ENCODE peak calls at places on chromosomes 11 and 22, in seven cellular contexts. Z is fibroblast of lung, N is fibroblast of pulmonary artery, P is B cell, E is heart right ventricle, A is lower leg skin, U is cardiac fibroblast. C is an unnamed sample.

GRCh38 chr11:6210274-6210955 is 5.1 kb downstream of the C11orf42 start:
- DNase-seq in P (no peak), A (no peak), N (no peak), E (no peak), Z (peak), U (no peak), C (no peak)

GRCh38 chr22:23220485-23221350 is 40.4 kb downstream of the BCR start:
- DNase-seq in Z (peak), A (no peak), P (peak), U (peak), N (peak), E (no peak), C (no peak)

GRCh38 chr22:36692280-36692679 is 11.3 kb downstream of the CACNG2 start:
- DNase-seq in A (no peak), P (no peak), Z (no peak), E (no peak), N (no peak), U (no peak), C (no peak)

GRCh38 chr11:37571248-37571647 is 973.2 kb upstream of the RAG2 start:
- DNase-seq in A (no peak), E (no peak), P (no peak), N (no peak), U (no peak), Z (peak), C (no peak)

GRCh38 chr22:46504586-46504985 is 32.8 kb downstream of the CELSR1 start:
- DNase-seq in A (no peak), Z (peak), N (no peak), U (no peak), P (no peak), E (no peak), C (no peak)

GRCh38 chr11:94243571-94244229 is 60.7 kb upstream of the IZUMO1R start:
- DNase-seq in Z (peak), A (no peak), N (no peak), U (no peak), E (no peak), P (no peak), C (no peak)

GRCh38 chr22:47386812-47387510 is 624.5 kb downstream of the TBC1D22A start:
- DNase-seq in Z (no peak), P (no peak), U (no peak), E (no peak), N (no peak), A (no peak), C (no peak)

GRCh38 chr22:46303347-46303965 is 6.8 kb downstream of the GTSE1 start:
- DNase-seq in Z (peak), N (no peak), P (no peak), A (no peak), U (peak), E (no peak), C (no peak)

GRCh38 chr11:116545912-116546311 is 226.9 kb downstream of the BUD13 start:
- DNase-seq in E (no peak), Z (no peak), U (no peak), A (no peak), P (no peak), N (no peak), C (no peak)

GRCh38 chr22:24060375-24060788 is 49.3 kb downstream of the CABIN1 start:
- DNase-seq in E (peak), N (peak), A (peak), U (peak), P (no peak), Z (peak), C (no peak)

DNA sequence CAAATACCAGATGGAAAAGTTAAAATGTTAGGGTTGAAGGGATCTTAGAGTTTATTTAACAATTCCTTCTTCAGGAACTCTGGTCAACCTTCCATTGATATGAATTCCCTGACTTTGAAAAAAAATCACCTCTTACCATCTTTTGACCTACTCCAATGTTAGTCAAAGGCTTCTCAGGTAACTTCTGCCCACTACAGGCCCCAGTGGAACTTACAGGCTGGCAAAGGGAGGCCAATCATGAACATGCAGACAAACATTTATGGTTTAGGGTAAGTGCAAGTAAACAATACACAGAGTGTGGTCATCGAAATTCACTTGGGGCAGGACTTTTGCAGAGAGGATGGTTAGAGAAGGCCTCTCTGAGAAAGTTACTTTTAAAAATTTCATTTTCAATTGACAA is 45.1 kb downstream of the SYN3 start:
- DNase-seq in U (no peak), A (no peak), E (no peak), P (no peak), Z (no peak), N (no peak), C (peak)
- TF ChIP-seq CTCF in U (no peak), A (no peak), E (no peak), P (no peak), Z (no peak), N (no peak), C (no peak)

DNA sequence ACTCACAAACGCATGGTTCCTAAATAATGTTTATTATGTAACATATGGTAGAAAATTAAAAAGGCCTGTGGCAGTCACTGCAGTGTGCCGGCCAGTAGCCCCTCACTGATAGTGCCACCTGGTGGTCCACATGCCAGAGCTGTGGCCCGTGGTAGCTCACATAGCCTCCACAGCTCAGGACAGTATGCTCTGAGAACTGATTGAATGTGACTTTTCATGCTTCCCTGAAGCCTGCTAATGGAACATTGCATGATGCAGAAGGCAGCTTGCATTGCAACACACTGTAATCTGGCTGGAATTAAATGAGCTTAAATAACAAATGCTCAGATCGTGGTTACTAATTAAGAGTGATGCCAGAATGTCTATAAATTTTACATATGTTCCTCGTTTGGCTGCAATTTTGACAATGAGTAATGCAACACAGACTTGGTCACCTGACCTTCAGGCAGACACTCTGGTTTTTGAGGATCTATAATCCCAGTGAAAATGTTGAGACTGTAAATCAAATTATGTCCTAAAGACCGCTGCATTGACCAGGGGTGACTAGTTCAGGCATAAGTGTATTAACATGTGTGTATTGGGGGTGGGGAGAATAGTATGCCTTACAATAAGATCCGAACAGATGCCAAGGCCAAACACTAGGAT is 566.4 kb downstream of the METTL15 start:
- DNase-seq in N (peak), U (peak), Z (peak), E (no peak), P (no peak), A (no peak), C (no peak)
- TF ChIP-seq CTCF in N (peak), U (peak), Z (peak), E (peak), P (no peak), A (no peak), C (peak)

GRCh38 chr11:102829671-102830070 is 13.7 kb downstream of the MMP3 start:
- DNase-seq in U (no peak), Z (no peak), N (no peak), E (no peak), A (no peak), P (no peak), C (no peak)

GRCh38 chr11:102830328-102830727 is 13.1 kb downstream of the MMP3 start:
- DNase-seq in N (no peak), U (peak), P (no peak), E (no peak), A (no peak), Z (peak), C (no peak)

GRCh38 chr11:102831709-102832492 is 11.5 kb downstream of the MMP3 start:
- DNase-seq in P (no peak), Z (no peak), U (no peak), A (no peak), E (no peak), N (no peak), C (no peak)

GRCh38 chr11:102832612-102833011 is 10.8 kb downstream of the MMP3 start:
- DNase-seq in A (no peak), U (no peak), E (no peak), Z (no peak), N (no peak), P (no peak), C (no peak)

DNA sequence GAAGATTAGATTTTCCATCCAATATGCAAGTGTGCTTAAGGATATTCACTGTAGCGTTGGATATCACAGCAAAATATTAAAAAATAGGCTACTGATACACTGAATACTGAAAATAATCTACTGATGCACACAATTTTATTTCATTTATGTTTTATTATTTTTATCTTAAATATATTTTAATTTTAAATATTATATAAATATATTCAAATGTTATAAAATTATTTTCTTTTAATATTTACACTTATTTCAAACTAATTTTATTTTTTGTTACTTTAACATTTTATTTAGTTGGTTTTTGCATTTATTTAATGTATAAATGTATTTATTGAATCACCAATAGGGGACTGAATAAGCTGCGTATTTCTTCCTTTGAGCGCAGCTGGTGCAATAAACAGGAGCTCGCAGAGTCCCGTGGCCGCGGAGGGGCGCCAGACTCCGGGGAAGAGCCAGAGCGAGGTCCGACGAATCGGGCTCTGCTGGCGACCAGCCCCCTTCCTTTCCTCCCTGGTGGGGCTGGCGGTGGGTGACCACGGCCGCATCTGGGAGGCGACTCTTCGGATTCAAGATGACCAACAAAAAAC is 12.2 kb downstream of the MMP3 start:
- DNase-seq in E (no peak), A (peak), Z (peak), P (no peak), N (peak), U (peak), C (no peak)
- TF ChIP-seq CTCF in E (no peak), A (no peak), Z (peak), P (no peak), N (peak), U (peak), C (peak)

DNA sequence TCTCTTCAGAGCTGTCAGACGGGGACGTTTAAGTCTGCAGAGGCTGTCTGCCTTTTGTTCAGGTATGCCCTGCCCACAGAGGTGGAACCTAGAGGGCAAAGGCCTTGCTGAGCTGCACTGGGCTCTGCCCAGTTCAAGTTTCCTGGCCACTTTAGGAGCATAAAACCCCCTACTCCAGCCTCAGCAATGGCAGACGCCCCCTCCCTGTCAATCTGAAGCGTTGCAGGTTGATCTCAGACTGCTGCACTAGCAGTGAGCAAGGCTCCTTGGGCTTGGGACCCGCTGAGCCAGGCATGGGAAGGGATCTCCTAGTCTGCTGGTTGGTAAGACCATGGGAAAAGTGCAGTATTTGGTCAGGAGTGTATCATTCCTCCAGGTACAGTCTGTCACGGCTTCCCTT is 66.6 kb upstream of the TP53I11 start:
- DNase-seq in U (no peak), E (no peak), Z (no peak), N (no peak), A (no peak), P (no peak), C (no peak)
- TF ChIP-seq CTCF in U (peak), E (no peak), Z (no peak), N (peak), A (no peak), P (no peak), C (no peak)

DNA sequence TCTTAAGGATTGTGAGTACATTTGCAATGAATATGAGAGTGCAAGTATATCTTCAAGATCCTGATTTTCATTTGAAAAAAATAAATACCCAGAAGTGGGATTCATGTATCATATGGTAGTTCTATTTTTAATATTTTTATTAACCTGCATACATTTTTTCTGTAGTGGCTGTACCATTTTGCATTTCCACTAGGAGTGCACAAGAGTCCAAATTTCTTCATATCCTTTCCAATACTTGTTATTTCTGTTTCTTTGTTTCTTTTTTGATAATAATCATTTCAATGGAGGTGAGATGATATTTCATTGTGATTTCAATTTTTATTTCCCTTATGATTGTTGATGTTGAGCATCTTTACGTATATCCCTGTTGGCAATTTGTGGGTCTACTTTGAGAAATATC is 759.8 kb upstream of the CNTN5 start:
- DNase-seq in U (peak), P (no peak), Z (no peak), A (no peak), N (peak), E (no peak), C (no peak)
- TF ChIP-seq CTCF in U (peak), P (peak), Z (no peak), A (no peak), N (peak), E (no peak), C (peak)

GRCh38 chr11:96978751-96979150 is 588.9 kb downstream of the JRKL start:
- DNase-seq in A (no peak), U (no peak), E (no peak), Z (no peak), P (no peak), N (no peak), C (no peak)
- TF ChIP-seq CTCF in A (no peak), U (no peak), E (no peak), Z (no peak), P (no peak), N (no peak), C (no peak)

GRCh38 chr11:133931449-133932060 is 25.2 kb downstream of the IGSF9B start:
- DNase-seq in P (no peak), N (no peak), U (no peak), Z (no peak), A (no peak), E (no peak), C (no peak)

GRCh38 chr11:133930053-133930766 is 26.6 kb downstream of the IGSF9B start:
- DNase-seq in A (no peak), P (no peak), Z (no peak), N (no peak), U (no peak), E (no peak), C (no peak)

GRCh38 chr11:133929401-133930052 is 27.2 kb downstream of the IGSF9B start:
- DNase-seq in Z (peak), A (no peak), N (no peak), E (no peak), P (no peak), U (no peak), C (no peak)

GRCh38 chr11:133928628-133929059 is 28.1 kb downstream of the IGSF9B start:
- DNase-seq in Z (peak), P (no peak), N (no peak), A (peak), U (no peak), E (no peak), C (no peak)

DNA sequence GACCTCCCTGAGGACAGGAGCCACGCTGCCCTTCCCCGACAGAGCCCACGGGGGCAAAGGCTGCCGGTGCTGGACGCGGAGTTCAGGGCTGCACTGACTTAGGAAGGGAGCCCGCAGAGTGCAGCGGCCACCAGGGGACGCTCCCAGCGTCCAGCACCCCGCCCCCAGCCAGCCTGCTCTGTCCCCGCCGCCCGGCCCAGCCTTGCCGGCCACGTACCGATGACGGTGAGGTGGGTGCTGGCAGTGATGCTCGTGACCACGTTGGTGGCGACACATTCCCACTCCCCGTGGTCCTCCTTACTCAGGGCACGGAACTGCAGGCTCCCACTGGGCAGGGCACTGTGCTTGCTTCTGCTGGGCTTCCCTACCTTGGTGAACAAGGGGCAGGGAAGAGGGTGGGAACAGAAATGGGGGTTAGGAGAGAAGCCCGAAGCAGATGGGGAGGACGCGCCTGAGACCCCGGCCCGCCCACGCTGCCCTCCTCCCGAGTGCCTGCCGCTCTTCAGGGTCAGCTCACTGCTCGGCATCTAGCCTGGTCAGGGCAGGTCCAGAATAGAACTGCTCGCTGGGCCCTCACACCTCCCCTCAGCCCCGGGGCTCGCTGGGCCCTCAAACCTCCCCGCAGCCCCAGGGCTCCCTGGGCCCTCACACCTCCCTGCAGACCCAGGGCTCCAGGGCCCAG is 25.9 kb downstream of the IGSF9B start:
- DNase-seq in A (no peak), N (no peak), Z (no peak), E (no peak), U (peak), P (no peak), C (no peak)
- TF ChIP-seq CTCF in A (no peak), N (peak), Z (peak), E (peak), U (peak), P (no peak), C (peak)

GRCh38 chr11:62217191-62217748 is 8.8 kb downstream of the SCGB2A1 start:
- DNase-seq in E (no peak), A (no peak), P (no peak), Z (no peak), U (peak), N (peak), C (no peak)
- TF ChIP-seq CTCF in E (peak), A (no peak), P (no peak), Z (peak), U (peak), N (peak), C (peak)

GRCh38 chr11:9384535-9385287 is at the start of gene IPO7:
- DNase-seq in E (peak), U (peak), Z (peak), P (peak), N (peak), A (peak), C (peak)
- TF ChIP-seq CTCF in E (peak), U (peak), Z (peak), P (no peak), N (peak), A (no peak), C (peak)